ENCODE peak calls at places on chromosomes 2 and 18, in ten cellular contexts. S, V, N, X, R, P, O, T, Z and K are unnamed samples.

GRCh38 chr2:28135324-28135723 is 244.8 kb downstream of the BABAM2 start:
- DNase-seq in S (no peak), V (no peak), N (no peak), X (no peak), R (no peak), P (no peak), O (no peak), T (no peak), Z (no peak), K (no peak)

GRCh38 chr2:158131919-158132566 is 30.4 kb downstream of the UPP2 start:
- DNase-seq in S (peak), V (no peak), N (no peak), X (no peak), R (no peak), P (no peak), O (no peak), T (no peak), Z (no peak), K (no peak)

GRCh38 chr2:18645315-18645714 is 55.9 kb upstream of the NT5C1B start:
- DNase-seq in S (no peak), V (no peak), N (no peak), X (no peak), R (no peak), P (no peak), O (no peak), T (no peak), Z (no peak), K (no peak)

GRCh38 chr2:222796413-222797103 is 64.3 kb upstream of the ACSL3 start:
- DNase-seq in S (peak), V (peak), N (no peak), X (peak), R (no peak), P (no peak), O (no peak), T (peak), Z (peak), K (no peak)

GRCh38 chr18:23825978-23826405 is 136.7 kb downstream of the LAMA3 start:
- DNase-seq in S (peak), V (peak), N (peak), X (no peak), R (peak), P (no peak), O (no peak), T (peak), Z (no peak), K (no peak)

GRCh38 chr2:119638891-119639539 is 40.0 kb upstream of the TMEM177 start:
- DNase-seq in S (peak), V (no peak), N (no peak), X (no peak), R (peak), P (no peak), O (no peak), T (no peak), Z (peak), K (no peak)

GRCh38 chr2:74291217-74291551 is 52.0 kb downstream of the SLC4A5 start:
- DNase-seq in S (no peak), V (no peak), N (no peak), X (no peak), R (no peak), P (no peak), O (no peak), T (no peak), Z (no peak), K (no peak)

GRCh38 chr2:47041065-47041464 is 114.0 kb downstream of the STPG4 start:
- DNase-seq in S (no peak), V (no peak), N (peak), X (no peak), R (no peak), P (no peak), O (no peak), T (peak), Z (no peak), K (no peak)

GRCh38 chr2:47310801-47311560 is 92.0 kb upstream of the MSH2 start:
- DNase-seq in S (peak), V (no peak), N (no peak), X (peak), R (no peak), P (peak), O (no peak), T (peak), Z (peak), K (no peak)

GRCh38 chr2:196607073-196607472 is 32.4 kb upstream of the CCDC150 start:
- DNase-seq in S (no peak), V (no peak), N (no peak), X (no peak), R (peak), P (no peak), O (no peak), T (no peak), Z (no peak), K (no peak)

GRCh38 chr2:147538088-147538487 is 306.7 kb upstream of the ACVR2A start:
- DNase-seq in S (no peak), V (no peak), N (no peak), X (no peak), R (peak), P (no peak), O (no peak), T (no peak), Z (no peak), K (no peak)

GRCh38 chr2:239021651-239022436 is 174.0 kb downstream of the TWIST2 start:
- DNase-seq in S (no peak), V (no peak), N (peak), X (no peak), R (no peak), P (no peak), O (no peak), T (peak), Z (no peak), K (no peak)

GRCh38 chr2:201157694-201158093 is 25.2 kb upstream of the CASP10 start:
- DNase-seq in S (no peak), V (no peak), N (no peak), X (peak), R (peak), P (peak), O (no peak), T (no peak), Z (no peak), K (no peak)

GRCh38 chr2:159285929-159286708 is at the start of gene WDSUB1:
- DNase-seq in S (peak), V (peak), N (peak), X (peak), R (peak), P (peak), O (no peak), T (peak), Z (peak), K (peak)

GRCh38 chr18:76974345-76974744 is 152.0 kb downstream of the ZNF236 start:
- DNase-seq in S (no peak), V (no peak), N (no peak), X (no peak), R (no peak), P (no peak), O (no peak), T (no peak), Z (no peak), K (no peak)

GRCh38 chr2:174888136-174888535 is 117.0 kb downstream of the CHN1 start:
- DNase-seq in S (no peak), V (no peak), N (no peak), X (no peak), R (peak), P (no peak), O (no peak), T (no peak), Z (no peak), K (no peak)

GRCh38 chr2:151560289-151560688 is 150.6 kb downstream of the RIF1 start:
- DNase-seq in S (no peak), V (no peak), N (no peak), X (no peak), R (peak), P (no peak), O (no peak), T (peak), Z (no peak), K (peak)

GRCh38 chr2:54809814-54810213 is 86.4 kb downstream of the EML6 start:
- DNase-seq in S (no peak), V (no peak), N (no peak), X (no peak), R (peak), P (no peak), O (no peak), T (no peak), Z (no peak), K (peak)

GRCh38 chr2:196399736-196400691 is 228.6 kb upstream of the STK17B start:
- DNase-seq in S (no peak), V (no peak), N (no peak), X (no peak), R (peak), P (peak), O (peak), T (no peak), Z (no peak), K (peak)

GRCh38 chr2:233063269-233063975 is 3.3 kb downstream of the INPP5D start:
- DNase-seq in S (no peak), V (no peak), N (no peak), X (no peak), R (no peak), P (no peak), O (no peak), T (no peak), Z (peak), K (no peak)

GRCh38 chr2:74552914-74553811 is 579 bp downstream of the LOXL3 start:
- DNase-seq in S (no peak), V (no peak), N (peak), X (no peak), R (no peak), P (no peak), O (no peak), T (no peak), Z (peak), K (no peak)

GRCh38 chr2:195479407-195479806 is 177.6 kb upstream of the SLC39A10 start:
- DNase-seq in S (no peak), V (no peak), N (no peak), X (no peak), R (no peak), P (no peak), O (no peak), T (no peak), Z (no peak), K (no peak)

GRCh38 chr2:219252084-219252483 is 959 bp upstream of the TUBA4B start:
- DNase-seq in S (peak), V (no peak), N (no peak), X (peak), R (no peak), P (no peak), O (no peak), T (no peak), Z (no peak), K (peak)

GRCh38 chr18:80175451-80176235 is 66.6 kb downstream of the ADNP2 start:
- DNase-seq in S (no peak), V (no peak), N (no peak), X (no peak), R (peak), P (no peak), O (no peak), T (no peak), Z (no peak), K (no peak)

GRCh38 chr2:98944786-98945185 is 8.8 kb upstream of the CRACDL start:
- DNase-seq in S (no peak), V (no peak), N (no peak), X (no peak), R (peak), P (no peak), O (no peak), T (no peak), Z (no peak), K (no peak)

GRCh38 chr18:57957210-57957609 is 86.8 kb upstream of the NEDD4L start:
- DNase-seq in S (no peak), V (no peak), N (no peak), X (no peak), R (no peak), P (no peak), O (no peak), T (no peak), Z (no peak), K (no peak)

GRCh38 chr18:57961876-57962505 is 82.0 kb upstream of the NEDD4L start:
- DNase-seq in S (no peak), V (no peak), N (no peak), X (no peak), R (peak), P (no peak), O (no peak), T (no peak), Z (no peak), K (no peak)

GRCh38 chr18:57956495-57956894 is 87.5 kb upstream of the NEDD4L start:
- DNase-seq in S (no peak), V (no peak), N (no peak), X (peak), R (no peak), P (no peak), O (no peak), T (no peak), Z (no peak), K (no peak)

GRCh38 chr18:57961411-57961810 is 82.6 kb upstream of the NEDD4L start:
- DNase-seq in S (no peak), V (no peak), N (no peak), X (no peak), R (no peak), P (no peak), O (no peak), T (no peak), Z (no peak), K (no peak)

DNA sequence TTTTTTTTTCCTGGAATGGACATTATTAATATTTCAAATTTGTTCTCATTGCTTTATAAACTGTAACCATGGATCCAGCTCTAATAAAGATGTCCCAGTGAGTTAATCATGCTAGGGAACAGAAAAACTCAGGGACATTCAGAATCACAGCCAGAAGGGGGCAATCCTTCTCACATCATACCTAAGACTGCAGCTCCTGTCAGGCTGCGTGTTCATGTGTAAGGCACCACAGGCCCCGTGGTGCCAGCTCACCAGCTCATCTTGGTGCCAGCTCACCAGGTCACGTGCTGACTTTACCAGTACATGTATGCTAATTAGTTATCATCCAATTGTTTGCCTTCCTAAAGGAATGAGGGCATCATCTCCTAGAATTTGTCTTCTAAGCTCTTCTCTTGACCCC is 84.7 kb upstream of the NEDD4L start:
- DNase-seq in S (peak), V (no peak), N (no peak), X (peak), R (peak), P (peak), O (peak), T (no peak), Z (peak), K (peak)
- TF ChIP-seq CTCF in S (peak), V (peak), N (no peak), X (peak), R (peak), P (no peak), O (peak), T (no peak), Z (peak), K (no peak)

GRCh38 chr2:64260817-64261216 is 116.6 kb upstream of the PELI1 start:
- DNase-seq in S (peak), V (peak), N (no peak), X (peak), R (no peak), P (peak), O (no peak), T (peak), Z (peak), K (no peak)
- H3K27ac ChIP-seq in S (peak), V (no peak), N (no peak), X (peak), R (no peak), P (peak), O (no peak), T (peak), Z (no peak), K (no peak)

GRCh38 chr2:61664190-61664589 is 126.0 kb upstream of the XPO1 start:
- DNase-seq in S (no peak), V (no peak), N (no peak), X (no peak), R (no peak), P (no peak), O (no peak), T (no peak), Z (no peak), K (no peak)

GRCh38 chr2:61660511-61661388 is 122.6 kb upstream of the XPO1 start:
- DNase-seq in S (peak), V (no peak), N (no peak), X (no peak), R (no peak), P (no peak), O (no peak), T (peak), Z (peak), K (no peak)

GRCh38 chr2:61662990-61663389 is 124.8 kb upstream of the XPO1 start:
- DNase-seq in S (peak), V (no peak), N (no peak), X (no peak), R (peak), P (no peak), O (no peak), T (no peak), Z (no peak), K (no peak)

DNA sequence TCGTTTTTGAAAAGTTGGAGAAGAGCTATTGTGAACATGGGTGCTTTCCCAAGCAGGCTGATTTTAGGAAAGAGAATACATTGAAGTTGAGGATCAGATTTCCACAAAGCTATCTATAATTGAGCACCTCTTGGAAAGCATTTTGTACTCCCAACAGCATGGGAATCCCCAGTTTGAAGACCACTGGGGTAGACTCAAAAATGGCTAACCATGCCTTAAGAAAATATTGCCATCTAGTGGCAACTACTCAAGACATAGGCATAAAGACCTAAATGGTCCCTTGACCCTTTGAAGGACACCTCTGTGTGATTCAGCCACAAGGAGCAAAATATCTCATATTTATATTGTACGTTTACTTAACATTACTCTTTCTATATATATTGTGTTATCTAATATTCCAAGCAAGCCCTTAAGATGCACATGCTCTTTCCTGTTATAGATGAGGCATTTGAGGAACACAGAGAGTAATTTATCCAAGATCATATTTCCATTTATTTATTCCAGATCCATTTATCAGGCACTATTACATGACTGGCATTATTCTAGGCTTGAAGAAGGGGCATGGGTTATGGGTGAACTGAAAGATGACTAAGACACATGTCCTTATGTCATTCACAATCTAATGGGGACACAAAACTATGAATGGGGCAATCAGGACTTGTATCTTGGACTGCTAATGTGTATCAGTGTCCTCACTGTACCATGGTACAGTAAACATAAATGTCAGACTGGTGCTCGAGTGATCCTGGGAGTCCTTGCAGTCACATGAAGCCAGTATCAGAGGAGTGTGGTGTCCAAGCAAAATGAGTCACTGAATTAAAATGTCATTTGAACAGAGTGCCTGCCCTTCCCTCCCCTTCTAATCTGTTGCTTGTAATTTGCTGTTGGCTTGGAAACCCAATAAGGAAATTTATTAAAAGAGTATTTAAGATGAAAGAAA is 121.0 kb upstream of the XPO1 start:
- DNase-seq in S (no peak), V (no peak), N (no peak), X (no peak), R (peak), P (peak), O (no peak), T (peak), Z (peak), K (peak)
- TF ChIP-seq CTCF in S (peak), V (peak), N (no peak), X (peak), R (peak), P (peak), O (peak), T (peak), Z (peak), K (peak)

GRCh38 chr2:69238449-69239031 is 148.5 kb downstream of the GFPT1 start:
- DNase-seq in S (no peak), V (no peak), N (no peak), X (no peak), R (peak), P (no peak), O (peak), T (no peak), Z (no peak), K (no peak)
- H3K27ac ChIP-seq in S (no peak), V (no peak), N (no peak), X (no peak), R (peak), P (no peak), O (peak), T (no peak), Z (no peak), K (no peak)

DNA sequence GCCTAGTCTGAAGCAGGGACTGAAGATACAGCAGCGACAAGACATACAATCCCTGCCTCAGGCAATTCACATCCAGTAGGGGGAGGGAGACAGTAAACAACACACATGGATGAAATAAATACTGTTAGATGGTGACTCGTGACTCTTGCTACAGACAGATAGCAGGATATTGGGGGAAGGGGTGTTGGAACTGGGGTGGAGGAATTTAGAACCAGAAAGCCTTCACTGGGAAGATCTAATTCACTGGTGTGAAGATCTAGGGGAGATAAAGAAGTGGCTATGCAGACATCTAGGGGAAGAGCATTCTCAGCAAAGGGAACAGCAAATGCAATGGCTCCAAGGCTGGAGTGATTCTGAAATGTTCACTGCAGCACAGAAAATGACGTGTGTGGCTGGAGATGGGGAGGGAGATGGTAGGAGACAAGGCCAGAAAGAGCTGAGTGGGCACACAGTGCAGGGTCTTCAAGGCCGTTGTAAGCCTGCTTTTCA is 52.6 kb upstream of the TMEM163 start:
- DNase-seq in S (no peak), V (no peak), N (no peak), X (no peak), R (no peak), P (no peak), O (no peak), T (no peak), Z (no peak), K (no peak)
- TF ChIP-seq CTCF in S (no peak), V (no peak), N (no peak), X (no peak), R (no peak), P (no peak), O (no peak), T (no peak), Z (no peak), K (no peak)

GRCh38 chr2:217931846-217932560 is 70.8 kb downstream of the TNS1 start:
- DNase-seq in S (no peak), V (no peak), N (no peak), X (no peak), R (no peak), P (no peak), O (no peak), T (no peak), Z (no peak), K (no peak)
- H3K27ac ChIP-seq in S (peak), V (peak), N (peak), X (peak), R (no peak), P (no peak), O (no peak), T (peak), Z (no peak), K (no peak)

GRCh38 chr2:70923378-70924015 is 12.2 kb upstream of the ATP6V1B1 start:
- DNase-seq in S (peak), V (no peak), N (no peak), X (no peak), R (no peak), P (no peak), O (no peak), T (no peak), Z (peak), K (no peak)
- TF ChIP-seq CTCF in S (peak), V (no peak), N (no peak), X (no peak), R (no peak), P (peak), O (no peak), T (no peak), Z (peak), K (no peak)

DNA sequence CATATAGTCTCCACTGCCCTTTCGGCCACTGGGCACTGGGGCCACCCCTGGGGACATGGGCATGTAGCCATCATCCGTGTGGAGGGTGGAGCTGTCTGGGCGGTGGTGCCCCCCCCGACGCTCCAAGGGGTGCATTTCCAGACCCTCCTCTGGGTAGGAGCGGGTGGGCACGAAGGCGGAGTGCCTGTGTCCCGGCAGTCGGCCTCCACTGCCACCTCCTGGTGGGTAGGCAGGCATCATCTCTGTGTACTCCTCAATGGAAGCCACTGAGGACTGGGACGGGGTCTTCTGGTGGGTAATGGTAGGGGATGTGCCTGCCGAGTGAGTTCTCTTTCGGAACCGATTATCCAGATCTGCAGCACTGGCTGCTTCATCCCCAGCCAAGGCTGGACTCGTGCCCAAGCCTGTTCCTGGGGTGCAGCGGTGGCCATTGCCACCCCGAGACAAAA is 2.8 kb downstream of the IRS1 start:
- DNase-seq in S (peak), V (peak), N (peak), X (peak), R (no peak), P (no peak), O (no peak), T (peak), Z (no peak), K (no peak)
- H3K27ac ChIP-seq in S (no peak), V (peak), N (peak), X (peak), R (peak), P (no peak), O (peak), T (peak), Z (no peak), K (peak)